ENCODE peak calls at places on chromosomes 6 and 20, in four cellular contexts. B is HepG2, K is A549, I is H1. D is an unnamed sample.

GRCh38 chr6:55925292-55925691 is 49.9 kb upstream of the BMP5 start:
- DNase-seq in B (no peak), K (peak; percentile 6), I (no peak), D (no peak)

GRCh38 chr20:53738945-53739798 is 145.5 kb upstream of the ZNF217 start:
- DNase-seq in B (no peak), K (no peak), I (no peak), D (peak; percentile 74)

GRCh38 chr20:62222266-62222850 is 2.3 kb upstream of the HRH3 start:
- DNase-seq in B (no peak), K (no peak), I (no peak), D (no peak)

GRCh38 chr20:10699941-10700340 is 26.1 kb upstream of the JAG1 start:
- DNase-seq in B (no peak), K (no peak), I (no peak), D (no peak)

GRCh38 chr6:109187399-109188114 is 92.2 kb downstream of the CEP57L1 start:
- DNase-seq in B (peak; percentile 25), K (peak; percentile 7), I (peak; percentile 9), D (peak; percentile 74)

GRCh38 chr6:141562801-141563763 is 569.6 kb upstream of the GJE1 start:
- DNase-seq in B (peak; percentile 74), K (peak; percentile 12), I (no peak), D (peak; percentile 63)

GRCh38 chr6:151652338-151652737 is 155.1 kb upstream of the ESR1 start:
- DNase-seq in B (peak; percentile 46), K (no peak), I (no peak), D (no peak)

GRCh38 chr6:133631421-133631820 is 257.5 kb upstream of the TCF21 start:
- DNase-seq in B (peak; percentile 18), K (no peak), I (no peak), D (no peak)

GRCh38 chr20:57148266-57148665 is 118.2 kb downstream of the BMP7 start:
- DNase-seq in B (no peak), K (no peak), I (no peak), D (no peak)

GRCh38 chr20:46767127-46767761 is 57.8 kb downstream of the SLC2A10 start:
- DNase-seq in B (peak; percentile 63), K (peak; percentile 65), I (no peak), D (peak; percentile 75)

GRCh38 chr6:42911171-42912021 is 4.5 kb upstream of the PTCRA start:
- DNase-seq in B (no peak), K (no peak), I (no peak), D (no peak)

GRCh38 chr6:166672146-166672545 is 45.1 kb upstream of the RPS6KA2 start:
- DNase-seq in B (no peak), K (no peak), I (no peak), D (no peak)

GRCh38 chr6:1786455-1787108 is 176.9 kb downstream of the FOXC1 start:
- DNase-seq in B (no peak), K (no peak), I (no peak), D (no peak)

DNA sequence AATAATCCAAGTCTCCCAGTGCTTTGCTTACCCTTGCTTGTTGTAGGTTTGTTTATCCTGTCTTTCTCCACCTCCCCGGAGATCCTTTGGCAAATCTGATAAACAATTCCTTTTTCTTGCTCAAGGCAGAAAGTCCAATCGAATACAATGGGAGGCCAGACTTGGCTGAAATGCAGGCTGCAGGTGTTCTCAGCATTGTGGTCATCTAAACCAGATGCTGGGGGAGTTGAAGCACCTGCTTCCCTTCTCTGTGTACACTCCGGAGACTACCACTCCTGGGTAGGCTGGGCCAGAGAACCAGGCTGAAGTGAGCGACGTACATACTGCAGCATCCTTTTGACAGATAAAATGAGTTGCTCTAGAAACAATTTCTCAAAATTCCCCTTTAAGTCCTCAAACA is 82.6 kb upstream of the PREP start:
- DNase-seq in B (no peak), K (no peak), I (no peak), D (no peak)
- TF ChIP-seq RNF2 in B (no peak), K (no peak), I (no peak), D (no peak)

DNA sequence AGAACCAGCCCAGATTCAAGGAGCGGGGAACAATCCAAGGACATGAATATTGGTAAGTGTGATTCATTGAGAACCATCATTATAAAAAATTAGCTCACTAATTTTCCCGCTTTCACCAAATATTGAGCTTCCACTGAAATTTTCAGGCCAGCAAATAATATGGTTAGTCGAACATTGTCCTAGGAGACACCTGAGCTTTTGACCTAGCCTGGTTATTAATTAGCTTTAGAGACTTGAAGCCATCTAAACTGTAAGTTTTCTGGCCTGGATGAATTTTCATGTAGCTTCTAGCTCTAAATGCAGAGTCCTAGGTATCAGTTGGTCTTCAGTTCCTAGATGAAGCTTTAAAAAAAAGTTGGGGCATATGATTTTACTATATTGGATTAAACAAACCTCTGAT is 17.1 kb upstream of the RALGAPA2 start:
- DNase-seq in B (no peak), K (no peak), I (no peak), D (no peak)
- TF ChIP-seq RNF2 in B (no peak), K (no peak), I (no peak), D (no peak)

DNA sequence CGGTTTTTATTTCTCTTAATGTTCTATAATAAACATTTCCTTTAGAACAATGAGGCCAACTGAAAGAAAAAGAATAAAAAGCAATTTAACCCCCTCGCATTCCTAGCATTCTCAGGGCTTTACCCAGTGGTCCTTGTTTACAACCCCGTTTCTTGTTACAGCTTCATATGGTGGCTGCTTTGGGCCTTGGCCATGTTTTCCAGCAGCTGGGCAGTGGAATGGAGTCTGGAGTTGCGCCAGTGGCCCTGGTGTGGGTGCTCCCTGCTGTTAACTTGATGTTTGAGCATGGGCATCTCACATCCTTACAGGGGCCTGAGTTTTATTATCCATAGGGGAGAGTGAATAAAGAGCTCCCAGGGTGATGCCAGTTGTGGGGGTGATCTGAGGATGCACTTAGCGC is 18.8 kb downstream of the EFCAB8 start:
- DNase-seq in B (no peak), K (no peak), I (no peak), D (no peak)
- TF ChIP-seq RNF2 in B (no peak), K (no peak), I (no peak), D (no peak)

DNA sequence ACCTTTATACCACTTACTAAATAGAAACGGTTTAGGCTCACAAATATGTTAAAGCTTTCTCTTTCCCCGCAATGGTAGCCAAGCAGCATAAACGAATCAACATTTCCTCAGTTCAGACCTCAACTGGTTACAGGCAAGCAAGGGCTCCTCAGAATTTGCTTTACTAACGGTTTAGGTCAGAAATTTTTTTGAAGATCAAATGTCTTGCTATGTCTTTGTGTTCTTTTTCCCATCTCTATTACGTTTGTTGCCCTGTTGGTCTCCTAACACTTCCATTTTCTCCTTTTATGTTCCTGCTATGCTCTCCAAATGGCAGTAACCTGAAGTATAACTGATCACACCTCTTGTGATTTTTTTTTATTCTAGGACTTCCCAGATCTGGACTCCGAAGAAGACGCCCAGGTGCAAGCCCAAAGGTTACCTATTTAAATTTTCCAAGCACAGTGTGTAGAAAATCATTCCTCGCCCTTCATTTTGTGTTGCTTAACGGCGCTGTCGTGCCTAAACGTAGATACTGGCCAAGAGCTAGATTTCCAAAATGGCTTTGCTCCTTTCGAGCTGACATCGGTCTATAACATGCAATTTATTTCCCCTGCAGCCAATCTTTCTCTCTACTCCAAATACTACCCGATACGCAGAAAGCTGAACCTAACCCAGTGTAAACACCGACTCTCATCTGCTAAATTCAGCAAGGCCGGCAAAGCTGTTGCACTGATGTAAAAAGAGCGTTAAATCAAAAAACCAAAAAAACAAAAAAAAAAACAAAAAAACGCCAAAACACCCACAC is 664 bp upstream of the ASF1A start:
- DNase-seq in B (peak; percentile 49), K (no peak), I (no peak), D (peak; percentile 70)
- TF ChIP-seq RNF2 in B (no peak), K (no peak), I (no peak), D (no peak)

GRCh38 chr6:128068110-128068460 is 167.2 kb upstream of the THEMIS start:
- DNase-seq in B (peak; percentile 32), K (no peak), I (no peak), D (no peak)
- TF ChIP-seq RNF2 in B (no peak), K (no peak), I (no peak), D (no peak)

DNA sequence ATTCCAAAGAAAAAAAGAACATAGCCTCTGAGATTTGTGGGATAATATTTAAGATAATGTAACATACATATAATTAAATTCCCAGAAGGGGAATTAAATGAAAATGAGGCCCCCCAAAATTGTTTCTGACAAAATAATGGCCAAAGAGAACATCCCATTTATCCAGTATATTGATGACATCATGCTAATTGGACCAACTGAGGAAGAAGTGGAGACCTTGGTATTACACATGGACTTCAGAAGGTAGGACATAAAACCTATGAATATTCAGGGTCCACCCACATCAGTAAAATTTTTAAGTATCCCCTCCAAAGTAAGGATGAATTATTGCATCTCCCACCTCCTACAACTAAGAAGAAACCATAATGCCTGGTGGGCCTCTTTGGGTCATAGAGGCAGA is 15.6 kb upstream of the RBM24 start:
- DNase-seq in B (no peak), K (no peak), I (no peak), D (no peak)
- TF ChIP-seq RNF2 in B (no peak), K (no peak), I (no peak), D (no peak)

GRCh38 chr20:36298795-36299339 is 7.3 kb upstream of the DLGAP4 start:
- DNase-seq in B (no peak), K (no peak), I (no peak), D (no peak)
- TF ChIP-seq RNF2 in B (no peak), K (no peak), I (no peak), D (no peak)

GRCh38 chr20:40810336-40810735 is 121.3 kb upstream of the MAFB start:
- DNase-seq in B (no peak), K (no peak), I (no peak), D (no peak)
- TF ChIP-seq RNF2 in B (no peak), K (no peak), I (no peak), D (no peak)

DNA sequence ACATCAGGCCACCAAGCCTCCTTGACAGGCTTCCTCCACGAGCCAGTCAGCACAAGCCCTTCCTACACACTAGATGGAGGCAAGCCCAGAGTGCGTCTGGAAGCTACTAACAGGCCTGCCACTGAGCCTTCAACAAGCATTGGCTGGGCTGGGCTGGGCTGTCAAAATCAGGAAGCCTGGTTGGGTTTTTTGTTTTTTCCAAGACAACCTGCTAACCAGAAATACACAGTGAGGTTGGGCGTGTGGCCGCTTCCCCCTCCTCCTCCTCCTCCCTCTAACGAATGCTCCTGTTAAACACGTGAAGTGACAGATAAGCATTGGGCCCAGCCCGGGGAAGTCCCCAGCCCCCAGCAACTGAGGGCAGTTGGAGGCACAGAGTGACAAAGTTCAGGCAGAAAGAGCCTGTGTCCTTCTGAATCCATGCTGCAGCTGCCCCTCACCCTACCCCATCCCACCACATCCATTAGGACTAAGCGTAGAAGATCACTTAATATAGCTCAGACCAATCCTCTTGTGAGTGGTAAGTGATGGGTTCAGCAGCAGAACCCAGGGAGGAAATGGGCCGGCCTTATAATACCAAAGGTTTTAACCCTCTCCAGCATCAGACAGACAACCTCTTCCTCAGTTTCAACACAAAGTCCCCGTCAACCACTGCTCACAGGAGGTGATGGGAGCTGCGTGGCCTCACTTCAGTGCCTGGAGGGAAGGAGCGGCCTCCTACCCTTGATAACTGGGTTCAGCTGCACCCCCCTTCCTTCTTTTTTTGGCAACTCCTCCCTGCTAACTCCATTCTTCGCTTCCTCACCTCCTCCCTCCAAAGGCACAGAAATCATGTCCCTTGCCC is 1.1 kb downstream of the NFATC2 start:
- DNase-seq in B (peak; percentile 87), K (no peak), I (no peak), D (peak; percentile 86)
- TF ChIP-seq RNF2 in B (no peak), K (no peak), I (no peak), D (peak; percentile 50)

D was measured in K562.